ENCODE peak calls at places on chromosomes 16 and 17, in seven cellular contexts. T, R, D, V, Y, Q and M are unnamed samples.

GRCh38 chr16:68646948-68647659 is 2.0 kb downstream of the CDH3 start:
- DNase-seq in V (no peak), D (no peak), R (no peak), Q (no peak), Y (no peak), T (no peak), M (no peak)

GRCh38 chr17:7213895-7214299 is 5.7 kb downstream of the DLG4 start:
- DNase-seq in Q (no peak), Y (peak), R (peak), D (peak), V (no peak), T (peak), M (peak)

GRCh38 chr16:12157510-12158093 is 181.1 kb downstream of the SNX29 start:
- DNase-seq in D (no peak), V (no peak), R (no peak), Q (no peak), Y (no peak), T (peak), M (no peak)

GRCh38 chr16:50298591-50299507 is 32.5 kb downstream of the ADCY7 start:
- DNase-seq in V (no peak), Y (no peak), T (no peak), R (no peak), Q (no peak), D (no peak), M (no peak)

GRCh38 chr17:78748730-78749317 is 33.2 kb downstream of the CYTH1 start:
- DNase-seq in V (peak), D (no peak), T (peak), Y (peak), R (peak), Q (peak), M (peak)

GRCh38 chr16:85350973-85351372 is 238.7 kb upstream of the CIBAR2 start:
- DNase-seq in V (peak), R (peak), D (peak), Y (peak), T (peak), Q (peak), M (no peak)

GRCh38 chr17:82283208-82283749 is 9.8 kb upstream of the CSNK1D start:
- DNase-seq in D (peak), Q (no peak), R (no peak), V (no peak), T (peak), Y (no peak), M (peak)

GRCh38 chr16:75494696-75495601 is at the start of gene CHST6:
- DNase-seq in V (no peak), R (no peak), Q (no peak), Y (peak), T (no peak), D (no peak), M (no peak)

GRCh38 chr17:14553847-14554246 is 253.0 kb downstream of the HS3ST3B1 start:
- DNase-seq in Q (no peak), T (no peak), D (no peak), Y (no peak), R (no peak), V (no peak), M (no peak)

GRCh38 chr17:47945080-47945479 is 3.7 kb downstream of the PNPO start:
- DNase-seq in Y (no peak), Q (no peak), T (no peak), V (no peak), R (no peak), D (no peak), M (no peak)

GRCh38 chr17:55527520-55528118 is 16.4 kb upstream of the SMIM36 start:
- DNase-seq in T (peak), Q (no peak), Y (no peak), D (peak), V (no peak), R (peak), M (peak)

GRCh38 chr16:26511463-26511862 is 555.3 kb upstream of the C16orf82 start:
- DNase-seq in R (no peak), T (no peak), V (no peak), D (no peak), Y (no peak), Q (no peak), M (no peak)

GRCh38 chr16:66927918-66928649 is 2.7 kb upstream of the RRAD start:
- DNase-seq in Q (no peak), T (peak), V (no peak), D (no peak), Y (no peak), R (peak), M (peak)

GRCh38 chr16:78024159-78024558 is 1.8 kb downstream of the CLEC3A start:
- DNase-seq in R (no peak), Y (no peak), V (no peak), D (no peak), Q (no peak), T (no peak), M (no peak)

GRCh38 chr16:67269766-67270165 is 9.6 kb upstream of the PLEKHG4 start:
- DNase-seq in Y (no peak), R (no peak), D (no peak), Q (no peak), V (no peak), T (no peak), M (no peak)

GRCh38 chr16:6961704-6962103 is 370.9 kb upstream of the RBFOX1 start:
- DNase-seq in R (no peak), Y (no peak), Q (no peak), T (no peak), D (no peak), V (no peak), M (no peak)

GRCh38 chr17:43917348-43918025 is 10.2 kb upstream of the MPP2 start:
- DNase-seq in V (peak), Y (peak), T (peak), D (no peak), Q (no peak), R (no peak), M (peak)

GRCh38 chr17:39769974-39770587 is 32.3 kb downstream of the GRB7 start:
- DNase-seq in V (peak), R (no peak), T (peak), Y (no peak), Q (no peak), D (no peak), M (no peak)

GRCh38 chr17:51997723-51998122 is 160.8 kb downstream of the CA10 start:
- DNase-seq in R (no peak), D (no peak), Q (no peak), V (no peak), Y (no peak), T (no peak), M (no peak)

GRCh38 chr17:73705594-73705993 is 61.3 kb upstream of the SDK2 start:
- DNase-seq in Q (no peak), T (peak), R (no peak), V (no peak), Y (no peak), D (peak), M (no peak)

GRCh38 chr17:8628609-8629169 is 1.8 kb downstream of the MYH10 start:
- DNase-seq in Y (no peak), D (no peak), Q (no peak), V (no peak), T (no peak), R (no peak), M (peak)

GRCh38 chr16:53680756-53681155 is 22.9 kb downstream of the RPGRIP1L start:
- DNase-seq in T (peak), V (no peak), Q (no peak), D (no peak), R (no peak), Y (no peak), M (no peak)

GRCh38 chr16:27402964-27403600 is 1.1 kb downstream of the IL21R start:
- DNase-seq in R (no peak), Q (no peak), Y (no peak), V (peak), D (no peak), T (no peak), M (no peak)

GRCh38 chr17:6523330-6523729 is 33.0 kb downstream of the PITPNM3 start:
- DNase-seq in R (no peak), Q (no peak), D (peak), Y (no peak), T (peak), V (no peak), M (no peak)

GRCh38 chr17:21511368-21512195 is 135.4 kb downstream of the KCNJ12 start:
- DNase-seq in T (peak), Y (peak), R (peak), D (peak), Q (no peak), V (peak), M (peak)

GRCh38 chr16:29962344-29962994 is 590 bp downstream of the TMEM219 start:
- DNase-seq in R (no peak), D (no peak), Q (no peak), Y (peak), V (peak), T (peak), M (no peak)
- TF ChIP-seq POLR2A in R (no peak), D (no peak), Q (no peak), Y (no peak), V (no peak), T (peak), M (no peak)

GRCh38 chr17:75224983-75225382 is 19.5 kb downstream of the NUP85 start:
- DNase-seq in D (no peak), V (no peak), Q (no peak), T (no peak), Y (no peak), R (no peak), M (no peak)
- TF ChIP-seq POLR2A in D (no peak), V (no peak), Q (no peak), T (no peak), Y (no peak), R (no peak), M (no peak)

GRCh38 chr16:667780-668518 is at the start of gene RHOT2:
- DNase-seq in Q (peak), T (peak), V (peak), D (peak), R (peak), Y (peak), M (peak)
- TF ChIP-seq POLR2A in Q (no peak), T (peak), V (peak), D (peak), R (peak), Y (peak), M (peak)

GRCh38 chr16:31184888-31185287 is 4.9 kb downstream of the FUS start:
- DNase-seq in Q (no peak), Y (no peak), R (no peak), D (no peak), V (no peak), T (no peak), M (no peak)
- TF ChIP-seq POLR2A in Q (no peak), Y (no peak), R (no peak), D (no peak), V (no peak), T (no peak), M (no peak)

GRCh38 chr17:50719144-50719923 is at the start of gene LUC7L3:
- DNase-seq in T (peak), Y (peak), R (peak), Q (peak), D (peak), V (peak), M (peak)
- TF ChIP-seq POLR2A in T (peak), Y (peak), R (peak), Q (peak), D (peak), V (peak), M (peak)

GRCh38 chr17:45090711-45091110 is 29.6 kb downstream of the NMT1 start:
- DNase-seq in D (no peak), V (no peak), R (no peak), T (peak), Y (no peak), Q (no peak), M (no peak)

GRCh38 chr17:45096141-45096540 is 35.0 kb downstream of the NMT1 start:
- DNase-seq in D (peak), Y (no peak), V (no peak), T (peak), Q (no peak), R (no peak), M (peak)

GRCh38 chr17:45091778-45092425 is 30.8 kb downstream of the NMT1 start:
- DNase-seq in V (no peak), R (peak), T (peak), Q (no peak), Y (no peak), D (peak), M (no peak)

GRCh38 chr17:45093444-45094110 is 32.5 kb downstream of the NMT1 start:
- DNase-seq in Q (no peak), V (no peak), R (peak), D (no peak), T (no peak), Y (no peak), M (no peak)

GRCh38 chr17:45092932-45093430 is 31.9 kb downstream of the NMT1 start:
- DNase-seq in Y (peak), V (peak), R (peak), D (peak), Q (no peak), T (peak), M (no peak)
- TF ChIP-seq POLR2A in Y (no peak), V (no peak), R (peak), D (no peak), Q (no peak), T (peak), M (no peak)

DNA sequence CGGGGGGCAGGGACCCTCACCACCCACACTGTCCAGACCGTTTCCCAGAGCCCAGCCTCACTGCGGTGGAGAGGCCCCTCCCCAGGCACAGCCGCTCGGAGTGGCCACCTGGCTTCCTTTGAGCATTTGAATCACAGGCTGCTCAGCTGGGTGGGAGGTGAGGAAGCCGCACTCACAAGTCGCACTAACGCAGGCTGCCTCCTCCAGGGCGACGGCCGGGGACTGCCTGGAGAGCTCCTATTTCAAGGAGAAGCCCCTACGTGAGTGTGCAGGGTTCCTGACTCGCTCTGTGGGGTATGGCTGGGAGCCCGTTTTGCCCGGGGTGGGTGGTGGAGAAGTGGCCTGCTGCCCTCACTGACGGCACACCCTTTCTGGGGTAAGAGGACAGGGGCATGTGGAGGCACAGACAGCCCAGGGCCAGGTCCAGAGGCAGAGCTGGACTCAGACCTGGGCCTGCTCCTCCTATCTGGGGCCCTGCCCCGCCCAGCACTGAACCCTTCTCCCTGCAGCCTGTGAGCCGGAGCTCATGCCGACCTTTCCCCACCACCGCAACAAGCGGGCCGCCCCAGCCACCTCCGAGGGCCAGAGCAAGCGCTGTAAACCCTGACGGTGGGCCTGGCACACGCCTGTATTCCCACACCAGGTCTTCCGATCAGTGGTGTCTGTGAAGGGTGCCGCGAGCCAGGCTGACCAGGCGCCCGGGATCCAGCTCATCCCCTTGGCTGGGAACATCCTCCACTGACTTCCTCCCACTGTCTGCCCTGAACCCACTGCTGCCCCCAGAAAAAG is 6.2 kb downstream of the SPATA2L start:
- DNase-seq in R (no peak), D (no peak), V (no peak), Y (no peak), Q (no peak), T (no peak), M (no peak)
- TF ChIP-seq POLR2A in R (no peak), D (no peak), V (no peak), Y (no peak), Q (no peak), T (no peak), M (peak)